ENCODE peak calls at places on chromosomes 2 and 18, in seven cellular contexts. Z is choroid plexus epithelial cell, E is mammary epithelial cell, A is SJSA1, N is aorta, K is spleen, Q is bronchial epithelial cell. T is an unnamed sample.

GRCh38 chr18:4017479-4017878 is 437.6 kb downstream of the DLGAP1 start:
- DNase-seq in Z (peak; percentile 1), E (no peak), A (no peak), N (no peak), K (no peak), Q (peak; percentile 46), T (peak; percentile 78)

GRCh38 chr2:97869722-97870346 is 125.9 kb downstream of the TMEM131 start:
- DNase-seq in Z (no peak), E (no peak), A (no peak), N (no peak), K (no peak), Q (no peak), T (no peak)

GRCh38 chr18:50751490-50751889 is 68.3 kb downstream of the MRO start:
- DNase-seq in Z (no peak), E (no peak), A (peak; percentile 12), N (no peak), K (no peak), Q (no peak), T (peak; percentile 45)

GRCh38 chr2:199428291-199428690 is 29.4 kb downstream of the SATB2 start:
- DNase-seq in Z (no peak), E (no peak), A (no peak), N (no peak), K (no peak), Q (no peak), T (no peak)

GRCh38 chr18:9428862-9429661 is 46.3 kb upstream of the RALBP1 start:
- DNase-seq in Z (no peak), E (peak; percentile 74), A (no peak), N (no peak), K (no peak), Q (peak; percentile 25), T (no peak)

GRCh38 chr2:201358684-201359083 is 1.5 kb upstream of the FLACC1 start:
- DNase-seq in Z (peak; percentile 81), E (peak; percentile 46), A (peak; percentile 69), N (no peak), K (no peak), Q (peak; percentile 92), T (no peak)

GRCh38 chr2:165406053-165406628 is 63.4 kb upstream of the CSRNP3 start:
- DNase-seq in Z (peak; percentile 30), E (peak; percentile 5), A (no peak), N (no peak), K (no peak), Q (peak; percentile 43), T (peak; percentile 74)

GRCh38 chr2:182134201-182134600 is 148.5 kb downstream of the PPP1R1C start:
- DNase-seq in Z (no peak), E (no peak), A (no peak), N (no peak), K (no peak), Q (no peak), T (no peak)

GRCh38 chr2:201260302-201260800 is at the start of gene CASP8:
- DNase-seq in Z (peak; percentile 69), E (peak; percentile 24), A (no peak), N (peak; percentile 66), K (peak; percentile 88), Q (peak; percentile 67), T (peak; percentile 30)

GRCh38 chr2:71681626-71682025 is 228.3 kb downstream of the DYSF start:
- DNase-seq in Z (no peak), E (no peak), A (no peak), N (no peak), K (no peak), Q (no peak), T (no peak)

GRCh38 chr18:54257015-54257414 is 12.3 kb upstream of the POLI start:
- DNase-seq in Z (peak; percentile 57), E (no peak), A (no peak), N (no peak), K (no peak), Q (no peak), T (no peak)

GRCh38 chr18:49725809-49726514 is 87.4 kb downstream of the ACAA2 start:
- DNase-seq in Z (peak; percentile 99), E (peak; percentile 71), A (peak; percentile 97), N (peak; percentile 82), K (no peak), Q (peak; percentile 65), T (peak; percentile 96)

GRCh38 chr2:44273076-44273475 is 2.2 kb upstream of the SLC3A1 start:
- DNase-seq in Z (no peak), E (no peak), A (no peak), N (no peak), K (no peak), Q (no peak), T (no peak)

GRCh38 chr2:44268259-44268649 is 7.0 kb upstream of the SLC3A1 start:
- DNase-seq in Z (peak; percentile 44), E (peak; percentile 51), A (no peak), N (no peak), K (no peak), Q (peak; percentile 33), T (no peak)

GRCh38 chr2:44271296-44271695 is 4.0 kb upstream of the SLC3A1 start:
- DNase-seq in Z (no peak), E (no peak), A (no peak), N (no peak), K (no peak), Q (no peak), T (no peak)

GRCh38 chr2:44269831-44270230 is 5.4 kb upstream of the SLC3A1 start:
- DNase-seq in Z (no peak), E (peak; percentile 48), A (no peak), N (no peak), K (no peak), Q (no peak), T (no peak)

GRCh38 chr2:44267269-44268258 is 7.7 kb upstream of the SLC3A1 start:
- DNase-seq in Z (no peak), E (no peak), A (no peak), N (no peak), K (no peak), Q (no peak), T (no peak)
- H3K4me3 ChIP-seq in Z (no peak overlapping the region), E (no peak overlapping the region), A (no peak overlapping the region), N (no peak overlapping the region), K (no peak overlapping the region), Q (no peak overlapping the region), T (no peak overlapping the region)

DNA sequence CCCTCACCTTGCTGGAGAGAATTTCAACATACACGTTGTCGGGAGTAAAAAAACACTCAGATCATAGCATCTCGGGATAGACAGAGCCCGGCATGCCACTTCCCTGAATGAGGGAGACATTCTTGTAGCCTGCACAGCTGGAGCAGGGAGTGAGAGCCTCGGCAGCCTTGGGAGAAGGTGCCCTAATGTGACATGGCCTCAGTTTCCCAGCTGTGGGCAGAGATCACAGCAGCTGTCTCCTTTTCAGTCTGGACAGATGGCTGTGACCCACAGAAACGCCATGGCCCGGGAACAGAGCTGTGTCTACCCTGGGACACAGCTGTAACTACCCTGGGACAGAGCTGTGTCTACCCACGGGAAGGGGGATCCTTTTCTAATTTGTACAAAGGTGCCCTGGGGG is 55.9 kb downstream of the HS1BP3 start:
- DNase-seq in Z (no peak), E (no peak), A (no peak), N (peak; percentile 24), K (peak; percentile 65), Q (no peak), T (no peak)
- H3K4me3 ChIP-seq in Z (no peak overlapping the region), E (no peak overlapping the region), A (no peak overlapping the region), N (no peak overlapping the region), K (no peak overlapping the region), Q (no peak overlapping the region), T (no peak overlapping the region)

GRCh38 chr2:73894475-73894850 is 1.7 kb downstream of the ACTG2 start:
- DNase-seq in Z (no peak), E (no peak), A (no peak), N (no peak), K (no peak), Q (no peak), T (no peak)
- H3K4me3 ChIP-seq in Z (no peak overlapping the region), E (no peak overlapping the region), A (no peak overlapping the region), N (peak overlapping the region; percentile 33), K (no peak overlapping the region), Q (no peak overlapping the region), T (no peak overlapping the region)

DNA sequence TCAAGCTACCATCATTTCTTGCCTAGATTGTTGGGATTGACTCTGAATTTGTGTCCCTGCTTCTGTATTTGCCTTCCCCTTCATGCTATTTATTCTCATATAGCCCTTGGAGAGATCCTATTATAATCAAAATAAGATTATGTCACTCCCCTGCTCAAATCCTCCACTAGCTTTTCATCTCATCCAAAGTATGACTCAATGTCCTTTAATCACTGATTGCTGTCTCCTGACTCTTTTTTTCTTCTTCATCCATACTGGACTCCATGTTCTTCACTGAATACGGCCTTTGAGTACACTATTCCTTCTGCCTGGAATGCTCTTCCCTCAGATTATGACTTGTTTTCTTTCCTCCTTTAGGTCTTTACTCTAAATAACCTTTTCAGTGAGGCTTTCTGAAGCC is 4.9 kb downstream of the RBKS start:
- DNase-seq in Z (peak; percentile 16), E (no peak), A (no peak), N (no peak), K (no peak), Q (peak; percentile 38), T (no peak)
- H3K4me3 ChIP-seq in Z (no peak overlapping the region), E (no peak overlapping the region), A (no peak overlapping the region), N (no peak overlapping the region), K (no peak overlapping the region), Q (no peak overlapping the region), T (no peak overlapping the region)

DNA sequence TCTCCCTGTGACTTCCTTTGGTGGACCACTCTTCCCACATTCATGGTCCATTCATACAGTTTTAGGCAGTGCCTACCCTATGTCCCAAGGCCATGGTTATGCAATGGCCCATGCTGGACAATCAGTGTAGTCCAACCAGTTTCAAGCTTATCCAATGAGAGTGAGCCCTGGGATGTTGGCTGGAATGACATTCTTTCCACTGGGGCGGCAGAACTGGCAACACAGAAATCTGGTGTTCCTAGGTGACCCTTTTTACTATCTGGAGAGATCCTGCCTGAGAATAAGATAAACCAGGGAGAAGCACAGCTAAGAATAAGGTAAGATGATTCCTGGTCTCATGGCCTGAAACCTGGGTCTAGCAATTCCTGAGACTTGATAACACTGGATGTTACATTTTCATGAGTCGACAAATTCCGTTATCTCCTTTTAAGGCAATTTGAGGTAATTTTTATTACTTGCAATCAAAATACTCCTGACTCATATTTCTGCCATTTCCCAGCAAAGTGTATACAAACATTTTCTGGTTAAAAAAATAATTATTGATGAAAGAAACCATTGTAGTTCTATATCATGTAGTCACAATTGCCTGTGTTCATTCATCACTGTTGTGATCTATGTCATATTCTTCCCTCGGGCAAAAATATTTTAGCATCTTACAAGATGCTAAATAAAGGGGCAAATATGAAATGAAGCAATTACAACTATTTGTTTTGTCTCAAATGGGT is 271.5 kb upstream of the LYPD1 start:
- DNase-seq in Z (no peak), E (no peak), A (no peak), N (no peak), K (no peak), Q (no peak), T (no peak)
- H3K4me3 ChIP-seq in Z (no peak overlapping the region), E (no peak overlapping the region), A (no peak overlapping the region), N (no peak overlapping the region), K (no peak overlapping the region), Q (no peak overlapping the region), T (no peak overlapping the region)

GRCh38 chr2:177260398-177260797 is 4.1 kb downstream of the NFE2L2 start:
- DNase-seq in Z (no peak), E (no peak), A (no peak), N (no peak), K (no peak), Q (no peak), T (no peak)
- H3K4me3 ChIP-seq in Z (peak overlapping the region; percentile 11), E (no peak overlapping the region), A (no peak overlapping the region), N (no peak overlapping the region), K (no peak overlapping the region), Q (peak overlapping the region; percentile 92), T (peak overlapping the region; percentile 41)

DNA sequence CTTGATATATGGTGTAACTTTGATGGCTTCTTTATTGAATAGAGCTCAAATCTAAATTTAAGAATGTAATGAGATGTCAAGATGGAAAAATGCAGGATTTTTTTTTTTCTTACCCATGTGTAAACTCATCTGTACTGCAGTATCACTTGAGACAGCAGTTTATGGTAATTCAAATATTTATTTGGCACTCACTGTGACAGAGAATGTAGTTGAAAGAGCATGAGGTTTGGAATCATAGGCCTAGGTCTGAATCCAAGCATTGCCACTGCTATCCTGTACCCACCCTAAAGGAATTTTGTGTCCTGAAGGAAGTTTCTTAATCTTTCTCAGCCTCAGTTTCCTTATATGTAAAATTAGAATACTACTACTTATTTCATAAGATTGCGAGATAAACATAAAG is 3.8 kb downstream of the CREB1 start:
- DNase-seq in Z (no peak), E (no peak), A (no peak), N (no peak), K (no peak), Q (no peak), T (no peak)
- H3K4me3 ChIP-seq in Z (no peak overlapping the region), E (no peak overlapping the region), A (no peak overlapping the region), N (no peak overlapping the region), K (no peak overlapping the region), Q (no peak overlapping the region), T (no peak overlapping the region)

T was measured in endodermal cell.